ENCODE peak calls at places on chromosomes 2 and 18, in ten cellular contexts. P is neural crest cell; B is endodermal cell; M is uterus; I is tibial artery; L is nephron progenitor cell; C is CD4-positive, alpha-beta T cell; X is MCF 10A; U is fibroblast of mammary gland; O is fibroblast of the aortic adventitia. W is an unnamed sample.

GRCh38 chr2:45180784-45181183 is 171.5 kb upstream of the SIX2 start:
- DNase-seq in P (no peak), B (no peak), M (no peak), I (no peak), L (no peak), C (no peak), X (peak), U (peak), O (peak), W (no peak)

GRCh38 chr2:119218478-119219064 is 5.1 kb upstream of the STEAP3 start:
- DNase-seq in P (no peak), B (peak), M (no peak), I (no peak), L (no peak), C (no peak), X (peak), U (peak), O (peak), W (peak)

GRCh38 chr2:227407601-227408089 is 19.9 kb upstream of the SCYGR1 start:
- DNase-seq in P (no peak), B (no peak), M (no peak), I (peak), L (no peak), C (no peak), X (peak), U (no peak), O (no peak), W (no peak)

GRCh38 chr2:233439191-233439590 is 84.9 kb downstream of the DGKD start:
- DNase-seq in P (no peak), B (no peak), M (peak), I (peak), L (no peak), C (no peak), X (no peak), U (peak), O (peak), W (no peak)

GRCh38 chr18:38297910-38298309 is 732.3 kb upstream of the CELF4 start:
- DNase-seq in P (no peak), B (no peak), M (no peak), I (no peak), L (no peak), C (no peak), X (no peak), U (no peak), O (no peak), W (no peak)

GRCh38 chr2:17850151-17850550 is 28.3 kb upstream of the KCNS3 start:
- DNase-seq in P (no peak), B (no peak), M (no peak), I (no peak), L (no peak), C (no peak), X (no peak), U (no peak), O (no peak), W (no peak)

GRCh38 chr2:236239276-236240065 is 24.7 kb downstream of the ASB18 start:
- DNase-seq in P (no peak), B (peak), M (no peak), I (peak), L (no peak), C (no peak), X (no peak), U (no peak), O (no peak), W (no peak)

GRCh38 chr2:8107162-8107561 is 574.7 kb upstream of the ID2 start:
- DNase-seq in P (no peak), B (no peak), M (no peak), I (no peak), L (no peak), C (no peak), X (no peak), U (no peak), O (no peak), W (no peak)

GRCh38 chr2:1606421-1607235 is 137.7 kb downstream of the PXDN start:
- DNase-seq in P (no peak), B (peak), M (no peak), I (peak), L (no peak), C (no peak), X (no peak), U (no peak), O (no peak), W (no peak)

GRCh38 chr18:27602092-27602491 is 417.0 kb upstream of the CHST9 start:
- DNase-seq in P (no peak), B (no peak), M (no peak), I (no peak), L (no peak), C (no peak), X (no peak), U (no peak), O (no peak), W (no peak)

GRCh38 chr18:47263197-47263827 is 11.9 kb upstream of the SKOR2 start:
- DNase-seq in P (no peak), B (peak), M (no peak), I (no peak), L (peak), C (no peak), X (no peak), U (peak), O (no peak), W (peak)

GRCh38 chr2:46275995-46276394 is 21.2 kb upstream of the EPAS1 start:
- DNase-seq in P (no peak), B (peak), M (peak), I (peak), L (peak), C (no peak), X (no peak), U (no peak), O (no peak), W (peak)

GRCh38 chr2:204335642-204336041 is 209.6 kb upstream of the PARD3B start:
- DNase-seq in P (no peak), B (no peak), M (no peak), I (no peak), L (no peak), C (no peak), X (no peak), U (no peak), O (no peak), W (no peak)

GRCh38 chr2:134669731-134670669 is 48.8 kb downstream of the TMEM163 start:
- DNase-seq in P (no peak), B (peak), M (no peak), I (no peak), L (no peak), C (peak), X (no peak), U (no peak), O (no peak), W (no peak)

GRCh38 chr2:240972636-240973521 is 25.5 kb upstream of the SNED1 start:
- DNase-seq in P (no peak), B (no peak), M (no peak), I (no peak), L (no peak), C (no peak), X (peak), U (peak), O (peak), W (no peak)

GRCh38 chr2:240961878-240962277 is 36.5 kb upstream of the SNED1 start:
- DNase-seq in P (no peak), B (peak), M (peak), I (no peak), L (peak), C (no peak), X (no peak), U (no peak), O (no peak), W (no peak)

GRCh38 chr2:215881582-215881981 is 131.8 kb downstream of the MREG start:
- DNase-seq in P (no peak), B (no peak), M (no peak), I (no peak), L (no peak), C (no peak), X (no peak), U (peak), O (peak), W (no peak)

GRCh38 chr2:60353863-60354262 is 199.6 kb downstream of the BCL11A start:
- DNase-seq in P (no peak), B (peak), M (no peak), I (no peak), L (no peak), C (no peak), X (no peak), U (no peak), O (no peak), W (no peak)

GRCh38 chr2:25042321-25043240 is 705 bp downstream of the EFR3B start:
- DNase-seq in P (peak), B (peak), M (no peak), I (peak), L (peak), C (no peak), X (no peak), U (peak), O (peak), W (peak)

GRCh38 chr2:239156516-239157265 is 244.1 kb downstream of the HDAC4 start:
- DNase-seq in P (no peak), B (peak), M (peak), I (peak), L (no peak), C (no peak), X (no peak), U (no peak), O (no peak), W (no peak)

GRCh38 chr18:46413684-46414083 is 243.3 kb downstream of the LOXHD1 start:
- DNase-seq in P (no peak), B (no peak), M (no peak), I (no peak), L (no peak), C (no peak), X (no peak), U (no peak), O (no peak), W (no peak)

GRCh38 chr2:119697290-119698013 is 18.5 kb downstream of the TMEM177 start:
- DNase-seq in P (no peak), B (peak), M (no peak), I (no peak), L (no peak), C (no peak), X (no peak), U (no peak), O (no peak), W (no peak)

GRCh38 chr2:60741588-60741987 is 14.5 kb upstream of the PAPOLG start:
- DNase-seq in P (no peak), B (peak), M (no peak), I (no peak), L (no peak), C (no peak), X (no peak), U (no peak), O (peak), W (peak)

GRCh38 chr18:38368246-38368645 is 802.6 kb upstream of the CELF4 start:
- DNase-seq in P (no peak), B (no peak), M (no peak), I (no peak), L (no peak), C (no peak), X (no peak), U (no peak), O (no peak), W (no peak)

DNA sequence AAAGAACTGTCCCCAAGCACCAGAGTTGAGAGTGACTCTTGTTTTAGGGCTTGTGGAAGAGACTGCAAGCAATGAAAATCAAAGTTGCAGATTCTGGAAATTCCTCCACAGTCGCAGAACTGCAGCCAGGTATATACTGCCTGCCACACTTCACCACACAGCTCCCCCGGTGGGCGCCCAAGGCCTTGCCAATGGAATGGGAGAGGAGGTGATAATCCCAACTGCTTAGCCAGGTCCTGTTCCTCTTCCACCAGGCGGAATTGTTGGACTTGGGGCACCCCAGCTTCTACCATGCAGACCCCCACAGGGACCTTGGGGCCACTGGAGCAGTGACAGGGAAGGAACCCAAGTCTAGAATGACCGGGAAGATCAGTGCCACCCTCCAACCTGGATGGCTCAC is 4.8 kb upstream of the PDIA6 start:
- DNase-seq in P (no peak), B (peak), M (no peak), I (peak), L (peak), C (no peak), X (peak), U (no peak), O (no peak), W (peak)
- TF ChIP-seq CTCF in P (peak), B (peak), M (no peak), I (no peak), L (peak), C (peak), X (peak), U (peak), O (peak), W (no peak)

GRCh38 chr2:192069417-192069816 is 125.3 kb downstream of the TMEFF2 start:
- DNase-seq in P (no peak), B (no peak), M (no peak), I (no peak), L (no peak), C (no peak), X (no peak), U (no peak), O (no peak), W (no peak)

GRCh38 chr2:192070099-192070498 is 124.6 kb downstream of the TMEFF2 start:
- DNase-seq in P (no peak), B (no peak), M (no peak), I (no peak), L (no peak), C (no peak), X (no peak), U (peak), O (peak), W (no peak)

GRCh38 chr2:192072261-192072660 is 122.5 kb downstream of the TMEFF2 start:
- DNase-seq in P (no peak), B (no peak), M (no peak), I (no peak), L (no peak), C (no peak), X (no peak), U (no peak), O (no peak), W (no peak)

GRCh38 chr2:192073878-192074277 is 120.9 kb downstream of the TMEFF2 start:
- DNase-seq in P (no peak), B (no peak), M (no peak), I (no peak), L (no peak), C (no peak), X (no peak), U (no peak), O (no peak), W (no peak)

GRCh38 chr2:192072778-192073177 is 122.0 kb downstream of the TMEFF2 start:
- DNase-seq in P (no peak), B (no peak), M (no peak), I (no peak), L (no peak), C (no peak), X (no peak), U (no peak), O (no peak), W (peak)
- TF ChIP-seq CTCF in P (no peak), B (no peak), M (no peak), I (no peak), L (no peak), C (no peak), X (no peak), U (no peak), O (no peak), W (no peak)

GRCh38 chr2:136479696-136480095 is 285.6 kb upstream of the THSD7B start:
- DNase-seq in P (no peak), B (no peak), M (no peak), I (no peak), L (no peak), C (no peak), X (no peak), U (no peak), O (no peak), W (no peak)
- TF ChIP-seq CTCF in P (no peak), B (no peak), M (no peak), I (no peak), L (no peak), C (no peak), X (no peak), U (no peak), O (no peak), W (no peak)

GRCh38 chr2:231613655-231614558 is 21.2 kb downstream of the TEX44 start:
- DNase-seq in P (peak), B (peak), M (peak), I (peak), L (peak), C (peak), X (peak), U (peak), O (peak), W (peak)
- TF ChIP-seq CTCF in P (peak), B (peak), M (peak), I (peak), L (peak), C (no peak), X (no peak), U (no peak), O (peak), W (no peak)

GRCh38 chr2:42794271-42795046 is 2.1 kb upstream of the HAAO start:
- DNase-seq in P (peak), B (peak), M (no peak), I (no peak), L (peak), C (no peak), X (no peak), U (peak), O (no peak), W (peak)
- TF ChIP-seq CTCF in P (peak), B (peak), M (no peak), I (peak), L (peak), C (no peak), X (no peak), U (peak), O (peak), W (peak)

GRCh38 chr2:68062680-68063387 is at the start of gene C1D:
- DNase-seq in P (peak), B (peak), M (peak), I (peak), L (peak), C (peak), X (peak), U (peak), O (peak), W (peak)

GRCh38 chr2:68052717-68053422 is 9.9 kb downstream of the C1D start:
- DNase-seq in P (no peak), B (no peak), M (no peak), I (no peak), L (no peak), C (no peak), X (no peak), U (no peak), O (peak), W (no peak)

GRCh38 chr2:68060652-68061051 is 2.2 kb downstream of the C1D start:
- DNase-seq in P (no peak), B (no peak), M (no peak), I (no peak), L (no peak), C (no peak), X (no peak), U (peak), O (no peak), W (no peak)

GRCh38 chr2:68059769-68060525 is 2.9 kb downstream of the C1D start:
- DNase-seq in P (no peak), B (peak), M (no peak), I (no peak), L (no peak), C (no peak), X (no peak), U (peak), O (no peak), W (no peak)

GRCh38 chr2:68057658-68058396 is 5.0 kb downstream of the C1D start:
- DNase-seq in P (no peak), B (no peak), M (no peak), I (no peak), L (no peak), C (no peak), X (no peak), U (no peak), O (no peak), W (peak)
- TF ChIP-seq CTCF in P (peak), B (peak), M (no peak), I (no peak), L (no peak), C (no peak), X (no peak), U (peak), O (no peak), W (no peak)

DNA sequence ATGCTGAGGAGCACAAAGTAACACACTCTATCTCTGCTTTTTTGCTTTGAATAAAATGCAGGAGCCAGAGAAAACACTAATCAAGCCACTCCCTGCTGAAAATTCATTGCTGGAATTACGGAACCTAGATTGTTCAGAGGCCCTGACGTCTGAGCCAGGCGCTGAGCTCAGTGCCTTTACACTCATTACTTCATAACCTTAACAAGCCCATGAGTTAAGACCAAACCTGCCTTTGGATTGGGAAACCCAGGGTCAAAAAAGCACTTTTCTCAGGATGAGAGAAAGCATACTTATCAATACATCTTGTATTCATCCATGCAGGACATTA is 790 bp downstream of the INO80C start:
- DNase-seq in P (peak), B (no peak), M (peak), I (no peak), L (no peak), C (no peak), X (no peak), U (peak), O (peak), W (no peak)
- TF ChIP-seq CTCF in P (no peak), B (no peak), M (no peak), I (no peak), L (no peak), C (no peak), X (no peak), U (no peak), O (no peak), W (no peak)